ENCODE peak calls at places on chromosomes 7 and 10, in five cellular contexts. E, Y, K, P and A are unnamed samples.

GRCh38 chr7:18626717-18627116 is 131.2 kb downstream of the HDAC9 start:
- DNase-seq in P (no peak), K (no peak), E (no peak), Y (peak; percentile 12), A (no peak)

GRCh38 chr10:31320179-31320597 is 1.2 kb downstream of the ZEB1 start:
- DNase-seq in Y (no peak), K (peak; percentile 56), E (peak; percentile 79), P (peak; percentile 25), A (no peak)

GRCh38 chr10:93547522-93547921 is 18.9 kb upstream of the FFAR4 start:
- DNase-seq in E (no peak), K (no peak), Y (no peak), P (no peak), A (no peak)

GRCh38 chr7:105808703-105809590 is 67.5 kb downstream of the ATXN7L1 start:
- DNase-seq in P (peak; percentile 89), E (no peak), K (peak; percentile 61), Y (peak; percentile 60), A (no peak)

GRCh38 chr10:61159253-61159652 is 215.3 kb upstream of the RHOBTB1 start:
- DNase-seq in E (no peak), K (no peak), P (no peak), Y (no peak), A (no peak)

GRCh38 chr7:37392673-37393017 is 56.0 kb downstream of the ELMO1 start:
- DNase-seq in K (no peak), P (no peak), E (no peak), Y (no peak), A (no peak)

GRCh38 chr10:90740265-90740664 is 117.6 kb downstream of the HTR7 start:
- DNase-seq in Y (no peak), K (no peak), P (no peak), E (no peak), A (no peak)

GRCh38 chr10:77533156-77533886 is 104.3 kb downstream of the KCNMA1 start:
- DNase-seq in Y (no peak), E (no peak), P (no peak), K (no peak), A (no peak)

GRCh38 chr10:128881086-128881485 is 586.0 kb upstream of the MGMT start:
- DNase-seq in K (no peak), P (no peak), E (no peak), Y (no peak), A (no peak)

GRCh38 chr10:121772406-121772805 is 155.4 kb downstream of the ATE1 start:
- DNase-seq in P (no peak), Y (peak; percentile 52), K (no peak), E (no peak), A (no peak)

GRCh38 chr10:92839191-92840085 is 8.9 kb upstream of the EXOC6 start:
- DNase-seq in P (peak; percentile 23), E (peak; percentile 87), K (no peak), Y (peak; percentile 87), A (peak; percentile 35)

GRCh38 chr10:6052247-6053221 is 9.6 kb downstream of the IL2RA start:
- DNase-seq in Y (no peak), P (no peak), K (peak; percentile 75), E (no peak), A (no peak)

GRCh38 chr10:120103957-120104560 is 211.5 kb downstream of the SEC23IP start:
- DNase-seq in Y (no peak), K (no peak), E (no peak), P (no peak), A (no peak)

GRCh38 chr10:61793760-61794713 is 107.5 kb upstream of the ARID5B start:
- DNase-seq in Y (peak; percentile 49), K (no peak), P (peak; percentile 34), E (peak; percentile 24), A (no peak)

GRCh38 chr7:116180302-116180701 is 30.0 kb upstream of the TES start:
- DNase-seq in Y (peak; percentile 77), K (peak; percentile 58), P (peak; percentile 44), E (no peak), A (no peak)

GRCh38 chr7:128891110-128891941 is 19.2 kb downstream of the KCP start:
- DNase-seq in E (peak; percentile 46), P (no peak), Y (no peak), K (no peak), A (no peak)

GRCh38 chr7:100441641-100442535 is 5.6 kb upstream of the PPP1R35 start:
- DNase-seq in E (no peak), P (no peak), Y (no peak), K (no peak), A (no peak)

GRCh38 chr7:27105161-27106122 is 3.0 kb upstream of the HOXA2 start:
- DNase-seq in Y (peak; percentile 44), P (no peak), E (no peak), K (no peak), A (no peak)

GRCh38 chr10:102796407-102797176 is 40.6 kb downstream of the CYP17A1 start:
- DNase-seq in K (peak; percentile 24), P (no peak), E (peak; percentile 95), Y (peak; percentile 73), A (no peak)